ENCODE peak calls at places on chromosomes 12 and 14, in seven cellular contexts. D, R, F, Z, I, P and O are unnamed samples.

GRCh38 chr12:127745466-127746220 is 521.3 kb upstream of the TMEM132C start:
- DNase-seq in D (no peak), Z (no peak), R (no peak), F (no peak), I (no peak), P (no peak), O (no peak)

GRCh38 chr12:50186667-50187066 is 19.5 kb upstream of the CERS5 start:
- DNase-seq in R (no peak), F (no peak), P (no peak), D (no peak), I (peak), Z (peak), O (peak)

GRCh38 chr12:41548926-41549325 is 360.8 kb downstream of the PDZRN4 start:
- DNase-seq in D (no peak), F (no peak), P (no peak), Z (no peak), I (no peak), R (no peak), O (no peak)

GRCh38 chr12:15227004-15227679 is 5.9 kb upstream of the RERG start:
- DNase-seq in R (peak), I (peak), P (no peak), D (peak), F (peak), Z (peak), O (peak)

GRCh38 chr12:6603095-6603567 is 4.0 kb downstream of the CHD4 start:
- DNase-seq in I (peak), F (peak), R (peak), D (peak), Z (peak), P (no peak), O (peak)

GRCh38 chr12:14771651-14772137 is 31.6 kb downstream of the WBP11 start:
- DNase-seq in R (peak), I (no peak), P (no peak), Z (no peak), D (no peak), F (peak), O (no peak)

GRCh38 chr14:104150201-104151027 is 12.0 kb downstream of the KIF26A start:
- DNase-seq in P (no peak), I (no peak), R (no peak), Z (peak), F (peak), D (peak), O (peak)

GRCh38 chr14:34324363-34324795 is 137.7 kb downstream of the SPTSSA start:
- DNase-seq in P (no peak), F (peak), Z (peak), I (peak), R (peak), D (peak), O (peak)

GRCh38 chr14:73476451-73476905 is 14.3 kb upstream of the RIOX1 start:
- DNase-seq in Z (no peak), I (no peak), D (no peak), F (no peak), P (no peak), R (no peak), O (peak)

GRCh38 chr14:103886304-103887169 is 39.2 kb upstream of the PPP1R13B start:
- DNase-seq in P (no peak), D (no peak), F (peak), I (no peak), R (no peak), Z (no peak), O (peak)

GRCh38 chr12:42583017-42583416 is 6.5 kb downstream of the PRICKLE1 start:
- DNase-seq in F (no peak), D (peak), P (no peak), I (no peak), Z (no peak), R (no peak), O (no peak)

GRCh38 chr12:128613821-128614220 is 209.9 kb downstream of the SLC15A4 start:
- DNase-seq in F (peak), D (no peak), Z (no peak), R (no peak), P (no peak), I (no peak), O (no peak)

GRCh38 chr14:65287264-65288131 is 125.0 kb upstream of the FUT8 start:
- DNase-seq in R (peak), P (no peak), Z (peak), I (no peak), F (no peak), D (no peak), O (no peak)

GRCh38 chr14:103846008-103846568 is 1.3 kb downstream of the PPP1R13B start:
- DNase-seq in P (no peak), I (no peak), D (no peak), R (no peak), Z (no peak), F (no peak), O (no peak)

GRCh38 chr14:90091393-90091792 is 29.6 kb downstream of the KCNK13 start:
- DNase-seq in I (peak), F (no peak), P (peak), Z (peak), D (no peak), R (no peak), O (peak)

GRCh38 chr12:58386136-58386535 is 444.8 kb downstream of the ATP23 start:
- DNase-seq in F (no peak), D (no peak), I (no peak), P (no peak), R (no peak), Z (no peak), O (no peak)

GRCh38 chr14:104652386-104652785 is 37.0 kb upstream of the INF2 start:
- DNase-seq in F (no peak), D (no peak), R (no peak), P (no peak), I (no peak), Z (no peak), O (no peak)

GRCh38 chr12:5391638-5392037 is 40.3 kb upstream of the NTF3 start:
- DNase-seq in P (peak), D (no peak), I (peak), Z (peak), R (no peak), F (no peak), O (no peak)

GRCh38 chr12:89319606-89320005 is 32.7 kb downstream of the DUSP6 start:
- DNase-seq in F (no peak), Z (no peak), I (no peak), P (no peak), R (peak), D (no peak), O (no peak)

GRCh38 chr12:127941332-127941731 is 325.6 kb upstream of the TMEM132C start:
- DNase-seq in Z (peak), I (no peak), D (no peak), R (no peak), F (no peak), P (no peak), O (no peak)

GRCh38 chr14:59490756-59491155 is 6.4 kb downstream of the JKAMP start:
- DNase-seq in Z (peak), P (no peak), D (no peak), R (no peak), F (no peak), I (no peak), O (no peak)

GRCh38 chr12:57767876-57768275 is 998 bp upstream of the CYP27B1 start:
- DNase-seq in P (no peak), R (no peak), F (no peak), I (no peak), Z (no peak), D (no peak), O (no peak)

GRCh38 chr14:46482200-46482599 is 169.4 kb downstream of the RPL10L start:
- DNase-seq in P (no peak), Z (no peak), F (no peak), D (no peak), I (no peak), R (no peak), O (no peak)

GRCh38 chr12:91379051-91379775 is 196.6 kb upstream of the DCN start:
- DNase-seq in I (no peak), P (no peak), Z (no peak), F (no peak), D (no peak), R (no peak), O (no peak)

GRCh38 chr12:48021485-48022179 is 17.4 kb upstream of the COL2A1 start:
- DNase-seq in F (peak), Z (no peak), I (no peak), R (no peak), P (peak), D (no peak), O (no peak)

GRCh38 chr12:117981267-117981666 is 12.5 kb upstream of the KSR2 start:
- DNase-seq in F (no peak), R (no peak), Z (no peak), D (no peak), P (no peak), I (no peak), O (no peak)

GRCh38 chr12:117985182-117985581 is 16.4 kb upstream of the KSR2 start:
- DNase-seq in F (no peak), I (no peak), R (no peak), P (peak), D (no peak), Z (peak), O (no peak)

GRCh38 chr12:117986705-117987469 is 18.1 kb upstream of the KSR2 start:
- DNase-seq in Z (peak), D (no peak), R (no peak), F (no peak), P (peak), I (peak), O (no peak)
- H3K4me3 ChIP-seq in Z (no peak), D (no peak), R (no peak), F (no peak), P (peak), I (no peak), O (no peak)

GRCh38 chr14:69896080-69896479 is 16.9 kb downstream of the SMOC1 start:
- DNase-seq in I (no peak), R (no peak), F (no peak), D (no peak), Z (no peak), P (no peak), O (no peak)
- TF ChIP-seq CTCF in I (no peak), R (no peak), F (no peak), D (no peak), Z (no peak), P (no peak), O (no peak)

DNA sequence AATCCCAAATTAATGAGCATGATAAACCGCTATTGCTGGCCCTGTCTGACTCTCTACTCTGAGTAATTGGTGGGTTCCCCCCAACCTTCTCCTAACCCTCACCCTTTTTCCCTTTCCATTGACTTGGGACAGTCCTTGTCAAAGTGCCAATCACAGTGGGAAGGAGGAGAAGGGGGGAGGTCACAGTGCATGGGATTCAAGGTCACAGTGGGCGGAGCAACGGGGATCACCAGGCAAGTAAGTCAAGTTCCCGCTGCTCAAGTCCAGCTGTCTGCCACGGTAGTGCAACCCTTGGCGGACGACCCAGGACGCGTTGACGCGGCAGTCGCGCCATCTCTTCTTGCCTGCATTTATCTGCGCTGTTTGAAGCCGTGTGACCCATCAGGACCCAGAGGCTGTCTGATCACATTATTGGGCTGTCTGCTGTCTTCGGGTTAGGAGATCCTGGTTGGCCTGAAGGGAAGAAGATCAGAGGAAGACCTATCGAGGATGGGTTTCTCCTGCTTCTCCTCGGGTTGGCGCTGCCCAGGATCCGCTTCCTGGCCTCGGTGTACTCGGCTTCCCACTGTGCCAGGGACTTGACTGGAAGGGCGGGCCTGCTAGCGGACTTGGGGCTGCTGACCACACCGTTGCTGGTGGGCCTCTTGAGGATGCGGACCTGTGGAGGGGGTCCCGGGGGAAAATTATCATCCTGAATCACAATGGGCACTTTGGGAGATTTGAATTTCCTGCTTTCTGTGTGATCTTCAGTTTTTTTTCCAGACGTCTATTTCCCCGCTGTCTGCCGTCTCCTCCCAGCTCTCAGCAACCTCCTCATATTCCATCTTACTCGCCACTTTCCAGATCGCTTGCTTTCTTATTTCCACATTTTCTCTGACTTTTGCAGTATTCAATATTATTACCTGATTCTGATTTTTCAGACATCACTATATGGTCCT is 3.1 kb upstream of the MDM2 start:
- DNase-seq in P (no peak), Z (no peak), F (no peak), R (no peak), D (no peak), I (no peak), O (no peak)
- H3K4me3 ChIP-seq in P (no peak), Z (no peak), F (no peak), R (no peak), D (no peak), I (no peak), O (no peak)

DNA sequence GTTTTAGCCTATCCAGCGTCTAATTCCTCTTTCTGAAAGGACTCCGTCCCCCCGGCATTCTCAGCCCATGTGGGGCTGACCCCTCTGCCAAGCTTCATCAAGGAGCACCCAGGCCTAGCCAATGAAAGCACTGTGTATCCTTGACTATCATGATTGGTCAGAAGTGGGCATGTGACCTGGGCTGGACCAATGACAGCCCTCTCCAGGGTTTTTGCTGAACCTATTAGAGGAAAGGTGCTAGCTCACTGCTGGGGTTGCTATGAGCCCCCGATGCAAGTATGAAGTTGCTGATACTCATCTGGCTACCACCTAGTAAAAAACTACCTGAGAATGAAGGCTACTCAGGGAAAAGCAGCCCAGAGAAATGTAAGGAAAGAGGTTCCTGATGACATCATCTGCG is 68.1 kb downstream of the LRRC74A start:
- DNase-seq in I (no peak), P (no peak), R (no peak), Z (no peak), D (no peak), F (no peak), O (no peak)
- TF ChIP-seq CTCF in I (no peak), P (no peak), R (no peak), Z (no peak), D (no peak), F (no peak), O (no peak)

DNA sequence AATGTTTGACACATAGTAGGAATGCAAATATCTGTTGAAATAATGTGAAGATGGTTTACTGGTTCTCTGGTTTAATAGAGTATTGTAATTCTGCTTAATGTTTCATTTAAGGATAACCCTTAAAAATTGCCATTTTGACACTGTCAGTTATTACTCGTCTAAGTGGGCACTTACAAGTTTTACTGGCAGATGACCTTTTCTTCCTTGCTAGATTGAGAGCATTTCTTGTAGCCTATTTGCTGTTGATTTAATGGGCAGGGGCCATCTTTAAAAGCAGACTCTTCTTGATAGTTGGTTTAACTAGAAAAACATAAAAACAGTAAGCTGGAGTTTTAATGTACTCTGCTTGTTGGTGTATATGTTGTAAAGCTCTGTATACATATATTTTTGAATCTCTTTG is 1.9 kb downstream of the TMEM263 start:
- DNase-seq in D (no peak), F (no peak), R (peak), Z (no peak), P (no peak), I (no peak), O (peak)
- H3K4me3 ChIP-seq in D (peak), F (peak), R (peak), Z (peak), P (peak), I (peak), O (peak)

DNA sequence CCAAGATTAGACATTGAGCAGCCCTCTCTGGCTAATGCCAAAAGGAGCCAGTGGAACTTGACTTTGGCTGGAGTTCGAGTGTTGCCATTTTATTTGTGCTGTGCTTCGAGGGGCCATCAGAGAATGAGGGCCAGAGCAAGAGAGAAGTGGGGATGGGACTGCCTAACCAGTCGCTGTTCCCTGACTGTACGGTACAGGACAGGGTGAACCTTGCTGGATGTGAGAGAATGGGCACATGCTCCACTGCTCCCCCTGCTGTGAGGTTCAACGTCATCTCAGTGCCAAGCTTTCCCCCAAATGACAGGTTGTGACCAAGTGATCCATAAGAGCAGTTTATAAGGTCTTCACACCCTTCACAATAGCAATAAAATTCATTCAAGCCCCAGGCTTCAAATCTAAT is 55.1 kb upstream of the BCL11B start:
- DNase-seq in P (no peak), I (no peak), R (no peak), Z (no peak), D (no peak), F (no peak), O (no peak)
- TF ChIP-seq CTCF in P (no peak), I (peak), R (peak), Z (no peak), D (peak), F (peak), O (no peak)

GRCh38 chr12:130160711-130161231 is 1.5 kb upstream of the FZD10 start:
- DNase-seq in D (no peak), F (peak), I (no peak), Z (no peak), P (no peak), R (no peak), O (no peak)

GRCh38 chr12:130162771-130163460 is 652 bp downstream of the FZD10 start:
- DNase-seq in F (no peak), P (no peak), D (peak), I (no peak), Z (no peak), R (no peak), O (no peak)

GRCh38 chr12:130160306-130160705 is 2.0 kb upstream of the FZD10 start:
- DNase-seq in F (no peak), R (no peak), I (no peak), P (no peak), Z (no peak), D (no peak), O (no peak)

GRCh38 chr12:130162267-130162666 is at the start of gene FZD10:
- DNase-seq in P (no peak), R (no peak), I (no peak), D (peak), Z (peak), F (peak), O (no peak)

DNA sequence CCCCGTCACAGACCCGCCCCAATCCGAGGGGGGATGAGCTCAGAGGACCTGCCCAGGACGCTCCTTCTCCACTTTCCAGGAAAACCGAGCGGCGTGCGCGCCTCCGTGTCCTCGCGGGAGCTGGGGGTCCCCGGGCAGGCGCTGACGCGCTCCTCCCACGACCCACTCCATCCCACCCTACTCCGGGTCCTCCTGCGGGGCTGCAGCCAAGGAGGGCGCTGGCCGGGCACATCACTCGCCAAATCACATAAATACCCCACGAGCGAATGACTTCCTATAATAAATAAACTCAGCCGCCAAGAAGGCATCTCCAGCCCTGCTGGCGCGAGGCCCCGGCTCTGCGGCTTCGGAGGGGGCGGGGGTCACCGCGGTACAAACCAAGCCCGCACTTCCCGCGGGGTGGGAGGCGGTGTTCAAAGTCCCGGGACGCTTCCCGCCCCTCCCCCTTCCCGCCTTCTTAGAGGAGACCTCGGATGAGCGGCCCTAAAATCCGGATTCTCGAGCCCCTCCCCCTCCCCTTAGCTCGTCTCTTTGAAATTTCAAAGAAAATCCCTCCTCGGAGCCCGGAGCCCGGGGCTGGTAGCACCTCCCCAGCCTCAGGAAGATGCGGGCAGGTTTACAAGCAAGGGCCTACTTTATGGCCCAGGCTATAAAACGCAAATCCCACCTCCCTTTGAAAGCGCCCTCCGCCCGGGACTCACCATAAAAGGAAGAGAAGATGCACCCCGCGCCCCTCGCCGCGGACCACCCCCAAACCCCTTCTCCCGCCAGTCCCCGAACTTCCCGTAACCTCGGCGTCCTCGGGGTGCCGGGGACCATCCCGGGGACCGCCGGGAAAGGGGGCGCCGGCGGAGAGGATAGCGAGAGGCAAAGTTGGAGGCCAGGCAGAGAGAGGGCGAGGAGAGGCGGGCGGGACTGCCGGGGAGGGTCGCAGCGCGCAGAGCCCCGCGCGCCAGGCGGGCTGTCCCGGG is 718 bp upstream of the FZD10 start:
- DNase-seq in P (no peak), I (no peak), F (peak), R (no peak), D (no peak), Z (peak), O (no peak)
- H3K4me3 ChIP-seq in P (no peak), I (no peak), F (peak), R (no peak), D (peak), Z (no peak), O (no peak)

DNA sequence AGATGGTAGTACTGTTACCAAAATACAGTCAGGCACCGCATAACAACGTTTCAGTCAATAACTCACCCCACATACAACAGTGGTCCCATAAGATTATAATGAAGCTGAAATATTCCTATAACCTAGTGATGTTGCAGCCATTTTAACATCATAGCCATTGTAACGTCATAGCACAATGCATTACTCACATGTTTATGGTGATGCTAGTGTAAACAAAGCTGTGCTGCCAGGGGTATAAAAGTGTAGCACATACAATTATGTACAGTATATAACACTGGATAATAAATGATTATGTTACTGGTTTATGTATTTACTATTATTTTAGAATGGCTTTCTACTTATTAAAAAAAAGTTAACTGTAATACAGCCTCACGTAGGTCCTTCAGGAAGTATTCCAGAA is 37.0 kb downstream of the GPR137C start:
- DNase-seq in D (no peak), F (no peak), Z (no peak), R (no peak), P (no peak), I (peak), O (no peak)
- TF ChIP-seq CTCF in D (no peak), F (no peak), Z (no peak), R (no peak), P (no peak), I (no peak), O (no peak)

GRCh38 chr14:91834571-91834970 is 32.8 kb downstream of the TC2N start:
- DNase-seq in Z (no peak), I (no peak), F (peak), D (no peak), P (no peak), R (no peak), O (no peak)
- H3K4me3 ChIP-seq in Z (no peak), I (no peak), F (no peak), D (no peak), P (no peak), R (no peak), O (no peak)